ENCODE peak calls at places on chromosomes 2 and 18, in nine cellular contexts. One of them, this sample, is unnamed.
A peak's percentile ranks its signal among the peaks of the same experiment; 100 is the strongest.

GRCh38 chr2:102891261-102891660 is 129.4 kb downstream of the TMEM182 start:
- DNase-seq in K562: no peak
- DNase-seq in CD8-positive, alpha-beta memory T cell: no peak
- DNase-seq in fibroblast of lung: peak; percentile 60
- DNase-seq in effector memory CD4-positive, alpha-beta T cell: no peak
- DNase-seq in HepG2: no peak
- DNase-seq in PC-9: no peak
- DNase-seq in tibial artery: no peak
- DNase-seq in left ventricle myocardium inferior: no peak
- DNase-seq in this sample: no peak

GRCh38 chr2:111947219-111947618 is 48.8 kb downstream of the MERTK start:
- DNase-seq in K562: no peak
- DNase-seq in CD8-positive, alpha-beta memory T cell: no peak
- DNase-seq in fibroblast of lung: no peak
- DNase-seq in effector memory CD4-positive, alpha-beta T cell: no peak
- DNase-seq in HepG2: no peak
- DNase-seq in PC-9: no peak
- DNase-seq in tibial artery: no peak
- DNase-seq in left ventricle myocardium inferior: no peak
- DNase-seq in this sample: no peak

GRCh38 chr18:49581369-49581768 is 19.5 kb downstream of the LIPG start:
- DNase-seq in K562: no peak
- DNase-seq in CD8-positive, alpha-beta memory T cell: no peak
- DNase-seq in fibroblast of lung: no peak
- DNase-seq in effector memory CD4-positive, alpha-beta T cell: no peak
- DNase-seq in HepG2: no peak
- DNase-seq in PC-9: no peak
- DNase-seq in tibial artery: no peak
- DNase-seq in left ventricle myocardium inferior: no peak
- DNase-seq in this sample: no peak

GRCh38 chr2:235010117-235010729 is 58.4 kb downstream of the SH3BP4 start:
- DNase-seq in K562: no peak
- DNase-seq in CD8-positive, alpha-beta memory T cell: no peak
- DNase-seq in fibroblast of lung: no peak
- DNase-seq in effector memory CD4-positive, alpha-beta T cell: no peak
- DNase-seq in HepG2: no peak
- DNase-seq in PC-9: no peak
- DNase-seq in tibial artery: no peak
- DNase-seq in left ventricle myocardium inferior: no peak
- DNase-seq in this sample: no peak

GRCh38 chr2:23705771-23706612 is 220.9 kb downstream of the ATAD2B start:
- DNase-seq in K562: no peak
- DNase-seq in CD8-positive, alpha-beta memory T cell: no peak
- DNase-seq in fibroblast of lung: no peak
- DNase-seq in effector memory CD4-positive, alpha-beta T cell: no peak
- DNase-seq in HepG2: no peak
- DNase-seq in PC-9: no peak
- DNase-seq in tibial artery: peak; percentile 60
- DNase-seq in left ventricle myocardium inferior: no peak
- DNase-seq in this sample: no peak

GRCh38 chr2:161414385-161415040 is 1.6 kb upstream of the TBR1 start:
- DNase-seq in K562: peak; percentile 30
- DNase-seq in CD8-positive, alpha-beta memory T cell: no peak
- DNase-seq in fibroblast of lung: peak; percentile 41
- DNase-seq in effector memory CD4-positive, alpha-beta T cell: no peak
- DNase-seq in HepG2: peak; percentile 23
- DNase-seq in PC-9: no peak
- DNase-seq in tibial artery: peak; percentile 68
- DNase-seq in left ventricle myocardium inferior: no peak
- DNase-seq in this sample: no peak

GRCh38 chr2:109144271-109144670 is 15.3 kb downstream of the SH3RF3 start:
- DNase-seq in K562: no peak
- DNase-seq in CD8-positive, alpha-beta memory T cell: no peak
- DNase-seq in fibroblast of lung: no peak
- DNase-seq in effector memory CD4-positive, alpha-beta T cell: no peak
- DNase-seq in HepG2: no peak
- DNase-seq in PC-9: no peak
- DNase-seq in tibial artery: peak; percentile 35
- DNase-seq in left ventricle myocardium inferior: no peak
- DNase-seq in this sample: no peak

GRCh38 chr18:56550121-56550520 is 88.3 kb downstream of the TXNL1 start:
- DNase-seq in K562: no peak
- DNase-seq in CD8-positive, alpha-beta memory T cell: no peak
- DNase-seq in fibroblast of lung: no peak
- DNase-seq in effector memory CD4-positive, alpha-beta T cell: no peak
- DNase-seq in HepG2: no peak
- DNase-seq in PC-9: no peak
- DNase-seq in tibial artery: no peak
- DNase-seq in left ventricle myocardium inferior: no peak
- DNase-seq in this sample: no peak

GRCh38 chr2:27370816-27371620 is 602 bp downstream of the SNX17 start:
- DNase-seq in K562: peak; percentile 72
- DNase-seq in CD8-positive, alpha-beta memory T cell: peak; percentile 61
- DNase-seq in fibroblast of lung: peak; percentile 33
- DNase-seq in effector memory CD4-positive, alpha-beta T cell: no peak
- DNase-seq in HepG2: no peak
- DNase-seq in PC-9: peak; percentile 65
- DNase-seq in tibial artery: no peak
- DNase-seq in left ventricle myocardium inferior: peak; percentile 39
- DNase-seq in this sample: no peak

GRCh38 chr18:50183556-50183955 is 11.4 kb downstream of the MYO5B start:
- DNase-seq in K562: no peak
- DNase-seq in CD8-positive, alpha-beta memory T cell: no peak
- DNase-seq in fibroblast of lung: peak; percentile 83
- DNase-seq in effector memory CD4-positive, alpha-beta T cell: no peak
- DNase-seq in HepG2: peak; percentile 25
- DNase-seq in PC-9: peak; percentile 92
- DNase-seq in tibial artery: no peak
- DNase-seq in left ventricle myocardium inferior: no peak
- DNase-seq in this sample: no peak

GRCh38 chr2:235639387-235639786 is 145.5 kb downstream of the AGAP1 start:
- DNase-seq in K562: no peak
- DNase-seq in CD8-positive, alpha-beta memory T cell: no peak
- DNase-seq in fibroblast of lung: peak; percentile 83
- DNase-seq in effector memory CD4-positive, alpha-beta T cell: no peak
- DNase-seq in HepG2: no peak
- DNase-seq in PC-9: no peak
- DNase-seq in tibial artery: peak; percentile 93
- DNase-seq in left ventricle myocardium inferior: peak; percentile 67
- DNase-seq in this sample: no peak

GRCh38 chr18:68909579-68909978 is 111.7 kb downstream of the CCDC102B start:
- DNase-seq in K562: no peak
- DNase-seq in CD8-positive, alpha-beta memory T cell: no peak
- DNase-seq in fibroblast of lung: no peak
- DNase-seq in effector memory CD4-positive, alpha-beta T cell: no peak
- DNase-seq in HepG2: no peak
- DNase-seq in PC-9: no peak
- DNase-seq in tibial artery: no peak
- DNase-seq in left ventricle myocardium inferior: no peak
- DNase-seq in this sample: no peak

GRCh38 chr18:43620936-43621335 is 343.6 kb upstream of the SYT4 start:
- DNase-seq in K562: no peak
- DNase-seq in CD8-positive, alpha-beta memory T cell: no peak
- DNase-seq in fibroblast of lung: peak; percentile 16
- DNase-seq in effector memory CD4-positive, alpha-beta T cell: no peak
- DNase-seq in HepG2: peak; percentile 5
- DNase-seq in PC-9: no peak
- DNase-seq in tibial artery: no peak
- DNase-seq in left ventricle myocardium inferior: no peak
- DNase-seq in this sample: peak; percentile 16

GRCh38 chr2:126761981-126762878 is 106.3 kb downstream of the GYPC start:
- DNase-seq in K562: no peak
- DNase-seq in CD8-positive, alpha-beta memory T cell: peak; percentile 67
- DNase-seq in fibroblast of lung: no peak
- DNase-seq in effector memory CD4-positive, alpha-beta T cell: peak; percentile 15
- DNase-seq in HepG2: no peak
- DNase-seq in PC-9: no peak
- DNase-seq in tibial artery: no peak
- DNase-seq in left ventricle myocardium inferior: no peak
- DNase-seq in this sample: no peak

GRCh38 chr2:195763866-195764265 is 106.8 kb downstream of the SLC39A10 start:
- DNase-seq in K562: no peak
- DNase-seq in CD8-positive, alpha-beta memory T cell: no peak
- DNase-seq in fibroblast of lung: no peak
- DNase-seq in effector memory CD4-positive, alpha-beta T cell: no peak
- DNase-seq in HepG2: no peak
- DNase-seq in PC-9: no peak
- DNase-seq in tibial artery: no peak
- DNase-seq in left ventricle myocardium inferior: no peak
- DNase-seq in this sample: no peak

GRCh38 chr18:56637897-56638231 is 528 bp downstream of the TXNL1 start:
- DNase-seq in K562: no peak
- DNase-seq in CD8-positive, alpha-beta memory T cell: no peak
- DNase-seq in fibroblast of lung: no peak
- DNase-seq in effector memory CD4-positive, alpha-beta T cell: no peak
- DNase-seq in HepG2: no peak
- DNase-seq in PC-9: peak; percentile 53
- DNase-seq in tibial artery: peak; percentile 70
- DNase-seq in left ventricle myocardium inferior: no peak
- DNase-seq in this sample: no peak

GRCh38 chr18:39825485-39825884 is 2129.5 kb upstream of the PIK3C3 start:
- DNase-seq in K562: no peak
- DNase-seq in CD8-positive, alpha-beta memory T cell: no peak
- DNase-seq in fibroblast of lung: no peak
- DNase-seq in effector memory CD4-positive, alpha-beta T cell: no peak
- DNase-seq in HepG2: no peak
- DNase-seq in PC-9: no peak
- DNase-seq in tibial artery: no peak
- DNase-seq in left ventricle myocardium inferior: no peak
- DNase-seq in this sample: no peak

GRCh38 chr2:51490576-51491234 is 458.8 kb upstream of the NRXN1 start:
- DNase-seq in K562: no peak
- DNase-seq in CD8-positive, alpha-beta memory T cell: no peak
- DNase-seq in fibroblast of lung: peak; percentile 29
- DNase-seq in effector memory CD4-positive, alpha-beta T cell: no peak
- DNase-seq in HepG2: no peak
- DNase-seq in PC-9: no peak
- DNase-seq in tibial artery: no peak
- DNase-seq in left ventricle myocardium inferior: no peak
- DNase-seq in this sample: no peak

GRCh38 chr2:136750065-136750464 is 15.3 kb upstream of the THSD7B start:
- DNase-seq in K562: no peak
- DNase-seq in CD8-positive, alpha-beta memory T cell: no peak
- DNase-seq in fibroblast of lung: no peak
- DNase-seq in effector memory CD4-positive, alpha-beta T cell: no peak
- DNase-seq in HepG2: no peak
- DNase-seq in PC-9: no peak
- DNase-seq in tibial artery: no peak
- DNase-seq in left ventricle myocardium inferior: peak; percentile 33
- DNase-seq in this sample: no peak

DNA sequence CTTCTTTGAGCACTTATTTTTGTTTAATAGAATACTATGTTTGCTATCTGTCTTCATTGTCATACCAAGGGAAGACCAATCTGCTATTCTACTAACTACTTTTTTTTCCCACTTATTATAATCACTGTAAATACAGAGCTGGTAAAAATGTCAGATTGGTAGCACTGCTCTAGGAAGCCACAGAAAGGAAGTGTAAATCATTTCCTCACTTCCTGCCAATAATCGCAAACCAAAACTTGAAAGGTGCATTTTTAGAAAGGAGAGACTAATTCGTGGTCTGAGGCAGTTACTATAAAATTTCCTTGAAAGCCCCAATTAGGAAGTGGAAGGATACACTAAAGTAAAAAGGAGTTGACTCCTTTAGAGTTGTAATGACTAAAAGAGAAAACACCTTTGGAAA is 13.9 kb upstream of the THSD7B start:
- DNase-seq in K562: no peak
- DNase-seq in CD8-positive, alpha-beta memory T cell: no peak
- DNase-seq in fibroblast of lung: no peak
- DNase-seq in effector memory CD4-positive, alpha-beta T cell: no peak
- DNase-seq in HepG2: no peak
- DNase-seq in PC-9: no peak
- DNase-seq in tibial artery: no peak
- DNase-seq in left ventricle myocardium inferior: no peak
- DNase-seq in this sample: no peak
- H3K4me3 ChIP-seq in K562: no peak overlapping the region
- H3K4me3 ChIP-seq in CD8-positive, alpha-beta memory T cell: no peak overlapping the region
- H3K4me3 ChIP-seq in fibroblast of lung: no peak overlapping the region
- H3K4me3 ChIP-seq in effector memory CD4-positive, alpha-beta T cell: no peak overlapping the region
- H3K4me3 ChIP-seq in HepG2: no peak overlapping the region
- H3K4me3 ChIP-seq in PC-9: no peak overlapping the region
- H3K4me3 ChIP-seq in tibial artery: no peak overlapping the region
- H3K4me3 ChIP-seq in left ventricle myocardium inferior: no peak overlapping the region
- H3K4me3 ChIP-seq in this sample: no peak overlapping the region

DNA sequence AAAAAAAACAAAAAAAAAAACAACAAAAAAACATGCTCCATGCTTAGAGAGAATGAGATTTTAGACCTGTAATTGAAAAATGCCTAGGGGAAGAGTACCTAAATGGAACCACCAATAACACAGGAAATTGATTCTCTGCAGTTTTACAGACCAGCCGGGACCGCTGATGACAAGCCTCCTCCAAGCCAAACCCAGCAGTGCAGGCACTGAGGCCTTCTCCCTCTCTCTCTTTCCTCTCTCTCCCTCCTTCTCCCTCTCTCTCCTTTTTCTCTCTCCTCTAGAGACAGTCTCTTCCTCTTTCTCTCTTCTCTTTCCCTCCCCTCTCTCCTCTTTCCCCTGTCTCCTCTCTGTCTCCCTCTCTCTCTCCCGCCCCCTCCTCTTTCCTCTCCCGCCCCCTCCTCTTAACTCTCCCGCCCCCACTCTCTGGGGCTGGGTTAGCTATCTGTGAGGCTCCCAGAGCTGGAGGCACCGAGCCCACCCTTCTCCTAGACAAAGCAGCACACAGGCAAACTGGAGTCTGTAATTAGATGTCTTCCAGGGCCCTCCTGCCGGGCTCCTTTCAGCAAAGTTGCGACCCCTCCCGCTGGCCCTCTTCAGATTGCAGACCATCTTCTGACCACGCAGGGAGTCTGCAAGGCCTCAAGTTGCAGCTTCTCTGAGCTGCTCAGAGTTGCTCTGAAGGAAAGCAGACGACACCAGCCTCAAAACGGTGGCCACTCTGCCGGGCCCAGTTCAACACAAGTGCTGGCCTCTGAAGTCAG is 228.7 kb upstream of the COPS8 start:
- DNase-seq in K562: no peak
- DNase-seq in CD8-positive, alpha-beta memory T cell: no peak
- DNase-seq in fibroblast of lung: no peak
- DNase-seq in effector memory CD4-positive, alpha-beta T cell: no peak
- DNase-seq in HepG2: no peak
- DNase-seq in PC-9: no peak
- DNase-seq in tibial artery: peak; percentile 33
- DNase-seq in left ventricle myocardium inferior: no peak
- DNase-seq in this sample: no peak
- H3K36me3 ChIP-seq in K562: no peaks in the 10 kb centered on the region
- H3K36me3 ChIP-seq in CD8-positive, alpha-beta memory T cell: no peaks in the 10 kb centered on the region
- H3K36me3 ChIP-seq in fibroblast of lung: no peaks in the 10 kb centered on the region
- H3K36me3 ChIP-seq in effector memory CD4-positive, alpha-beta T cell: no peaks in the 10 kb centered on the region
- H3K36me3 ChIP-seq in HepG2: no peaks in the 10 kb centered on the region
- H3K36me3 ChIP-seq in PC-9: no peaks in the 10 kb centered on the region
- H3K36me3 ChIP-seq in tibial artery: no peaks in the 10 kb centered on the region
- H3K36me3 ChIP-seq in left ventricle myocardium inferior: no peaks in the 10 kb centered on the region
- H3K36me3 ChIP-seq in this sample: no peaks in the 10 kb centered on the region

GRCh38 chr2:28623582-28624405 is 127.8 kb upstream of the PPP1CB start:
- DNase-seq in K562: no peak
- DNase-seq in CD8-positive, alpha-beta memory T cell: peak; percentile 23
- DNase-seq in fibroblast of lung: no peak
- DNase-seq in effector memory CD4-positive, alpha-beta T cell: no peak
- DNase-seq in HepG2: no peak
- DNase-seq in PC-9: no peak
- DNase-seq in tibial artery: no peak
- DNase-seq in left ventricle myocardium inferior: no peak
- DNase-seq in this sample: no peak
- H3K4me1 ChIP-seq in K562: peaks cover 10% of the 10 kb centered on the region
- H3K4me1 ChIP-seq in CD8-positive, alpha-beta memory T cell: peaks cover 80% of the 10 kb centered on the region
- H3K4me1 ChIP-seq in fibroblast of lung: peaks cover 15% of the 10 kb centered on the region
- H3K4me1 ChIP-seq in effector memory CD4-positive, alpha-beta T cell: peaks cover 59% of the 10 kb centered on the region
- H3K4me1 ChIP-seq in HepG2: peaks cover 43% of the 10 kb centered on the region
- H3K4me1 ChIP-seq in PC-9: peaks cover 67% of the 10 kb centered on the region
- H3K4me1 ChIP-seq in tibial artery: peaks cover 10% of the 10 kb centered on the region
- H3K4me1 ChIP-seq in left ventricle myocardium inferior: peaks cover 69% of the 10 kb centered on the region
- H3K4me1 ChIP-seq in this sample: peaks cover 4% of the 10 kb centered on the region

GRCh38 chr2:232421189-232421785 is 14.6 kb downstream of the ALPG start:
- DNase-seq in K562: no peak
- DNase-seq in CD8-positive, alpha-beta memory T cell: no peak
- DNase-seq in fibroblast of lung: no peak
- DNase-seq in effector memory CD4-positive, alpha-beta T cell: no peak
- DNase-seq in HepG2: no peak
- DNase-seq in PC-9: peak; percentile 53
- DNase-seq in tibial artery: no peak
- DNase-seq in left ventricle myocardium inferior: no peak
- DNase-seq in this sample: no peak
- H3K4me3 ChIP-seq in K562: no peak overlapping the region
- H3K4me3 ChIP-seq in CD8-positive, alpha-beta memory T cell: no peak overlapping the region
- H3K4me3 ChIP-seq in fibroblast of lung: no peak overlapping the region
- H3K4me3 ChIP-seq in effector memory CD4-positive, alpha-beta T cell: peak overlapping the region; percentile 32
- H3K4me3 ChIP-seq in HepG2: no peak overlapping the region
- H3K4me3 ChIP-seq in PC-9: peak overlapping the region; percentile 58
- H3K4me3 ChIP-seq in tibial artery: no peak overlapping the region
- H3K4me3 ChIP-seq in left ventricle myocardium inferior: peak overlapping the region; percentile 46
- H3K4me3 ChIP-seq in this sample: peak overlapping the region; percentile 60

This sample was measured in iPS DF 6.9.